ENCODE peak calls at places on chromosomes 13 and 19, in six cellular contexts. Q is esophagus squamous epithelium; R is CD8-positive, alpha-beta T cell; K is nephron progenitor cell; N is cardiac muscle cell; T is lung. L is an unnamed sample.

GRCh38 chr19:41226874-41227390 is 7.9 kb downstream of the AXL start:
- DNase-seq in Q (no peak), R (no peak), K (no peak), N (no peak), T (no peak), L (no peak)

GRCh38 chr19:2235396-2236284 is 489 bp downstream of the PLEKHJ1 start:
- DNase-seq in Q (no peak), R (no peak), K (no peak), N (no peak), T (peak), L (no peak)

GRCh38 chr13:38849316-38849715 is 141.3 kb downstream of the STOML3 start:
- DNase-seq in Q (no peak), R (no peak), K (no peak), N (no peak), T (no peak), L (no peak)

GRCh38 chr13:112446867-112447266 is 70.7 kb downstream of the SPACA7 start:
- DNase-seq in Q (no peak), R (no peak), K (no peak), N (no peak), T (peak), L (no peak)

GRCh38 chr13:40875583-40875982 is 86.2 kb downstream of the SLC25A15 start:
- DNase-seq in Q (no peak), R (no peak), K (no peak), N (no peak), T (no peak), L (no peak)

GRCh38 chr19:6478815-6479214 is 2.8 kb downstream of the DENND1C start:
- DNase-seq in Q (no peak), R (no peak), K (no peak), N (no peak), T (no peak), L (no peak)

GRCh38 chr19:19595171-19595701 is 23.3 kb downstream of the PBX4 start:
- DNase-seq in Q (no peak), R (no peak), K (no peak), N (peak), T (peak), L (no peak)

GRCh38 chr19:16542894-16543498 is 759 bp upstream of the CHERP start:
- DNase-seq in Q (no peak), R (no peak), K (no peak), N (peak), T (no peak), L (no peak)

GRCh38 chr13:100611678-100612492 is 23.3 kb upstream of the GGACT start:
- DNase-seq in Q (no peak), R (peak), K (no peak), N (no peak), T (no peak), L (no peak)

GRCh38 chr19:41801682-41802317 is 5.4 kb downstream of the CEACAM3 start:
- DNase-seq in Q (no peak), R (no peak), K (no peak), N (no peak), T (no peak), L (no peak)

GRCh38 chr19:11035441-11036377 is 53.6 kb upstream of the LDLR start:
- DNase-seq in Q (peak), R (peak), K (peak), N (peak), T (peak), L (peak)

GRCh38 chr19:33064778-33065550 is at the start of gene RHPN2:
- DNase-seq in Q (no peak), R (peak), K (peak), N (peak), T (peak), L (peak)

GRCh38 chr19:32104465-32105235 is 240.8 kb upstream of the ZNF507 start:
- DNase-seq in Q (no peak), R (no peak), K (peak), N (peak), T (no peak), L (no peak)

DNA sequence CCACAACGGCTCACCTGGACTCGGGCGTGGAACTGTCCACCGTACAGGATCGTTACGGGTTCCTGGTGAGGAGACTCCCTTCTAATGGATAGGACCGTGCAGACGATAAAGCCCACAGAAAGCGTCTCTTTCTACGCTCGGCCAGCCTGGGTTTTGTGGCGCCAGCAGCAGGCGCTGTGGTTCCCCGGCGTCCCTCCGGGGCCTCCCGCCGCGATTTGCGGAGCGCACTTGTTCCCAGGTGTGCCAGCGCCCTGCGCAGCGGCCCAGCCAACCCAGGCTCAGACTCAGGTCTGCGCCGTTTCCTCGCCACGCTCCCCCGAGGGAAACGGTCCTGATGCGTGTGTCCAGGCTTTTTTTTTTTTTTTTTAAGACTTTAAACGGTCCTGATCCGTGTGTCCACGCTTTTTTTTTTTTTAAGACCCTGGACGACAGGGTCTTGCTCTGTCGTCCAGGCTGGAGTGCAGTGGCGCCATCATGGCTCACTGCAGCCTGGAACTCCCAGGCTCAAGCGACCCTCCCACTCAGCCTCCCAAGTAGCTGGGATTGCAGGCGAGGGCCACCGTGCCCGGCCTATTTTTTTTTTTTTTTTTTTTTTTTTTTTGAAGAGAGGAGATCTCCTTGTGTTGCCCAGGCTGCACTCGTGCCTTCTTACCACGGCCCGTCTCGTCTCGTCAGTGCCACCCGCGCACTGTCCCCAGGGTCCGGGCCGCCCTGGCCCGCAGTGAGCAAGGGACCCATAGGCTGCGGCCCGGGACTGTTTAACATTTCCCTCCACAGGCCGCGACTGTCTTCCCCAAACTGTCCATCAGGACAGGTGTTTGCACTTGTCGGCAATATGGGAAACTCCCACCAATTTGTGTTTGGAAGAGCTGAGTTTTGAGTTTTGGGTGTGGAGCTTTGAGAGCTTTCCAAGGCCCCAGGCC is 23.8 kb downstream of the GJA3 start:
- DNase-seq in Q (no peak), R (no peak), K (peak), N (peak), T (peak), L (peak)
- TF ChIP-seq CTCF in Q (no peak), R (no peak), K (peak), N (peak), T (no peak), L (no peak)

GRCh38 chr19:823565-824121 is 1.9 kb upstream of the PLPPR3 start:
- DNase-seq in Q (no peak), R (no peak), K (peak), N (peak), T (no peak), L (no peak)

GRCh38 chr19:821976-822773 is 420 bp upstream of the PLPPR3 start:
- DNase-seq in Q (no peak), R (no peak), K (peak), N (no peak), T (no peak), L (no peak)

GRCh38 chr19:824885-825284 is 2.8 kb upstream of the AZU1 start:
- DNase-seq in Q (no peak), R (no peak), K (no peak), N (no peak), T (no peak), L (no peak)

GRCh38 chr19:825897-826640 is 1.6 kb upstream of the AZU1 start:
- DNase-seq in Q (no peak), R (no peak), K (no peak), N (no peak), T (no peak), L (no peak)

GRCh38 chr19:821228-821975 is at the start of gene PLPPR3:
- DNase-seq in Q (no peak), R (no peak), K (peak), N (no peak), T (no peak), L (no peak)
- TF ChIP-seq CTCF in Q (no peak), R (no peak), K (no peak), N (no peak), T (no peak), L (no peak)

GRCh38 chr13:42322806-42323205 is 50.9 kb downstream of the AKAP11 start:
- DNase-seq in Q (no peak), R (no peak), K (no peak), N (no peak), T (no peak), L (no peak)
- TF ChIP-seq CTCF in Q (no peak), R (no peak), K (no peak), N (no peak), T (no peak), L (no peak)

GRCh38 chr19:1224047-1224825 is 13.6 kb downstream of the CBARP start:
- DNase-seq in Q (no peak), R (peak), K (no peak), N (no peak), T (no peak), L (no peak)

GRCh38 chr19:1222394-1222793 is 15.4 kb downstream of the CBARP start:
- DNase-seq in Q (no peak), R (no peak), K (no peak), N (no peak), T (no peak), L (no peak)

GRCh38 chr19:1221904-1222255 is 15.9 kb downstream of the CBARP start:
- DNase-seq in Q (no peak), R (no peak), K (no peak), N (no peak), T (no peak), L (no peak)

GRCh38 chr19:1224847-1225246 is 13.0 kb downstream of the CBARP start:
- DNase-seq in Q (no peak), R (peak), K (no peak), N (no peak), T (no peak), L (no peak)

GRCh38 chr19:1223018-1223855 is 14.6 kb downstream of the CBARP start:
- DNase-seq in Q (no peak), R (peak), K (peak), N (peak), T (no peak), L (no peak)
- TF ChIP-seq CTCF in Q (peak), R (no peak), K (peak), N (peak), T (no peak), L (peak)

GRCh38 chr13:95552539-95553270 is at the start of gene CLDN10:
- DNase-seq in Q (no peak), R (no peak), K (peak), N (no peak), T (no peak), L (no peak)
- TF ChIP-seq CTCF in Q (no peak), R (no peak), K (peak), N (no peak), T (no peak), L (peak)

GRCh38 chr19:48363810-48364563 is at the start of the genes SYNGR4 and TMEM143:
- DNase-seq in Q (peak), R (peak), K (peak), N (peak), T (peak), L (peak)
- TF ChIP-seq CTCF in Q (no peak), R (no peak), K (no peak), N (no peak), T (no peak), L (no peak)

L was measured in osteocyte.